ENCODE peak calls at places on chromosome 6, in four cellular contexts. C is NCI-H1105 treated with DMSO at 0.1 percent for 48 hours, M is COR-L47, S is Caki2. Q is an unnamed sample.

GRCh38 chr6:44036196-44036595 is 91.1 kb downstream of the MRPL14 start:
- DNase-seq in C (no peak), M (no peak), S (no peak), Q (no peak)

GRCh38 chr6:88166493-88166900 is 350 bp upstream of the CNR1 start:
- DNase-seq in C (peak; percentile 41), M (no peak), S (no peak), Q (no peak)

GRCh38 chr6:118325220-118325860 is 222.8 kb upstream of the PLN start:
- DNase-seq in C (no peak), M (no peak), S (no peak), Q (no peak)

GRCh38 chr6:139942333-139942732 is 567.9 kb upstream of the CITED2 start:
- DNase-seq in C (no peak), M (no peak), S (no peak), Q (no peak)

GRCh38 chr6:23213193-23213592 is 643.8 kb downstream of the HDGFL1 start:
- DNase-seq in C (no peak), M (no peak), S (peak; percentile 74), Q (no peak)

GRCh38 chr6:25972128-25972527 is 9.5 kb downstream of the TRIM38 start:
- DNase-seq in C (no peak), M (no peak), S (no peak), Q (no peak)

GRCh38 chr6:154962751-154963150 is 32.4 kb upstream of the TIAM2 start:
- DNase-seq in C (no peak), M (no peak), S (peak; percentile 86), Q (no peak)

GRCh38 chr6:147954938-147955337 is 387.7 kb upstream of the SASH1 start:
- DNase-seq in C (no peak), M (no peak), S (no peak), Q (no peak)

GRCh38 chr6:2158596-2159271 is 86.7 kb downstream of the GMDS start:
- DNase-seq in C (no peak), M (no peak), S (no peak), Q (no peak)

GRCh38 chr6:84553527-84553926 is 210.9 kb downstream of the TBX18 start:
- DNase-seq in C (no peak), M (no peak), S (peak; percentile 15), Q (no peak)

GRCh38 chr6:90100059-90100665 is 196.5 kb downstream of the BACH2 start:
- DNase-seq in C (no peak), M (no peak), S (no peak), Q (no peak)

GRCh38 chr6:42136508-42137191 is 5.8 kb downstream of the C6orf132 start:
- DNase-seq in C (no peak), M (no peak), S (peak; percentile 75), Q (no peak)

GRCh38 chr6:139539852-139540251 is 165.4 kb upstream of the CITED2 start:
- DNase-seq in C (no peak), M (no peak), S (peak; percentile 94), Q (no peak)

GRCh38 chr6:35797837-35798526 is 859 bp upstream of the CLPS start:
- DNase-seq in C (no peak), M (no peak), S (no peak), Q (no peak)

GRCh38 chr6:38715016-38715809 is at the start of gene DNAH8:
- DNase-seq in C (no peak), M (no peak), S (no peak), Q (no peak)

GRCh38 chr6:15427360-15428070 is 181.6 kb downstream of the JARID2 start:
- DNase-seq in C (no peak), M (no peak), S (no peak), Q (peak; percentile 62)

GRCh38 chr6:15457121-15457646 is 205.6 kb downstream of the DTNBP1 start:
- DNase-seq in C (peak; percentile 16), M (no peak), S (no peak), Q (no peak)

Q was measured in NCI-H2227 treated with DMSO at 0.1 percent for 48 hours.